ENCODE peak calls at places on chromosomes 11 and 22, in four cellular contexts. A is HCT116, U is GM23338, P is PC-3. R is an unnamed sample.

GRCh38 chr11:18669629-18670162 is 28.9 kb upstream of the TMEM86A start:
- DNase-seq in U (peak; percentile 17), P (peak; percentile 17), A (peak; percentile 12), R (no peak)

GRCh38 chr11:62353841-62354240 is 16.6 kb downstream of the ASRGL1 start:
- DNase-seq in U (no peak), P (peak; percentile 83), A (no peak), R (no peak)

GRCh38 chr11:69044111-69045013 is 4.4 kb upstream of the TPCN2 start:
- DNase-seq in A (peak; percentile 68), U (peak; percentile 88), P (peak; percentile 86), R (peak; percentile 82)

GRCh38 chr11:128380280-128380604 is 207.1 kb downstream of the ETS1 start:
- DNase-seq in P (peak; percentile 36), U (no peak), A (no peak), R (no peak)

GRCh38 chr11:72326151-72326842 is 82.3 kb upstream of the PHOX2A start:
- DNase-seq in A (no peak), U (no peak), P (peak; percentile 36), R (no peak)

GRCh38 chr11:112780351-112781043 is 180.7 kb upstream of the NCAM1 start:
- DNase-seq in P (peak; percentile 58), U (no peak), A (no peak), R (no peak)

GRCh38 chr11:77068461-77069335 is 1.9 kb downstream of the CAPN5 start:
- DNase-seq in U (no peak), A (no peak), P (no peak), R (no peak)

GRCh38 chr11:62542750-62543567 is 3.6 kb downstream of the AHNAK start:
- DNase-seq in U (peak; percentile 86), P (peak; percentile 92), A (peak; percentile 54), R (peak; percentile 89)

GRCh38 chr11:117861151-117862018 is 15.1 kb downstream of the FXYD6 start:
- DNase-seq in A (no peak), U (peak; percentile 96), P (peak; percentile 30), R (peak; percentile 94)

GRCh38 chr22:45007946-45008852 is 1.6 kb downstream of the PHF21B start:
- DNase-seq in A (no peak), P (no peak), U (peak; percentile 82), R (peak; percentile 89)

GRCh38 chr11:67001332-67001731 is 21.6 kb upstream of the SYT12 start:
- DNase-seq in P (no peak), A (no peak), U (no peak), R (no peak)

GRCh38 chr22:45194686-45195085 is 31.0 kb downstream of the NUP50 start:
- DNase-seq in U (no peak), A (no peak), P (no peak), R (no peak)

GRCh38 chr11:76056881-76057280 is 149.4 kb downstream of the WNT11 start:
- DNase-seq in P (no peak), U (no peak), A (no peak), R (no peak)

GRCh38 chr11:8683115-8683807 is 669 bp downstream of the RPL27A start:
- DNase-seq in A (no peak), P (no peak), U (no peak), R (peak; percentile 45)

GRCh38 chr11:64609436-64610047 is 18.5 kb downstream of the SLC22A12 start:
- DNase-seq in A (no peak), P (no peak), U (peak; percentile 28), R (no peak)

GRCh38 chr11:27116684-27117083 is 76.1 kb downstream of the BBOX1 start:
- DNase-seq in U (no peak), A (no peak), P (no peak), R (no peak)

GRCh38 chr11:118625976-118626375 is 18.6 kb downstream of the PHLDB1 start:
- DNase-seq in U (peak; percentile 55), A (no peak), P (no peak), R (peak; percentile 18)

GRCh38 chr11:9205596-9205995 is 59.6 kb downstream of the DENND5A start:
- DNase-seq in P (no peak), A (no peak), U (no peak), R (no peak)

GRCh38 chr11:95076416-95076815 is 9.7 kb downstream of the SRSF8 start:
- DNase-seq in A (no peak), P (peak; percentile 66), U (no peak), R (no peak)
- TF ChIP-seq EZH2phosphoT487 in A (no peak), P (no peak), U (no peak), R (no peak)

DNA sequence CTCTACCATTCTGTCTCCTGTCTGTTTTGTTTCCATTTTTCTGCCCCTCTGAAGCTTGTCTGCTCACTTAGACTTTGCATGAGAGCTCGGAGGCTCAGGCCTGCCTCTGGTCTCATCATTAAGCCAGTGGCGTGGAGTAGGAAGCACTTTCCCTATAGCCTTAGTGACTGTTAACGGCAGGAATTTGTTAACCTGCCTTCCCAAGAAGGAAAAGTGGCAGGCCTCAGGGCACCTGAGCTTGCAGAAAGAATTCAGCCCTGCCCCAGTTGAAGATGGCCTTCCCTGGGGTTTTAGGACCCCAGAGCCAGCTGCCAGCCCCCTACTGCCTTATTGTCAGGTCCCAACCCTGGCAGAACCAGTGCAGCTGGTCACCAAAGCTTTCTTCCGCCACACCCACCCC is 93.2 kb downstream of the PKNOX2 start:
- DNase-seq in U (no peak), A (no peak), P (no peak), R (no peak)
- TF ChIP-seq EZH2 in U (no peak), A (no peak), P (no peak), R (no peak)

GRCh38 chr22:30611197-30611596 is 4.2 kb downstream of the TCN2 start:
- DNase-seq in A (no peak), U (no peak), P (no peak), R (no peak)

GRCh38 chr22:30610299-30610698 is 3.3 kb downstream of the TCN2 start:
- DNase-seq in P (no peak), U (no peak), A (no peak), R (no peak)

GRCh38 chr22:30607939-30608338 is 965 bp downstream of the TCN2 start:
- DNase-seq in P (no peak), A (no peak), U (no peak), R (no peak)

GRCh38 chr22:30607300-30607930 is 441 bp downstream of the TCN2 start:
- DNase-seq in U (no peak), P (no peak), A (no peak), R (peak; percentile 28)

DNA sequence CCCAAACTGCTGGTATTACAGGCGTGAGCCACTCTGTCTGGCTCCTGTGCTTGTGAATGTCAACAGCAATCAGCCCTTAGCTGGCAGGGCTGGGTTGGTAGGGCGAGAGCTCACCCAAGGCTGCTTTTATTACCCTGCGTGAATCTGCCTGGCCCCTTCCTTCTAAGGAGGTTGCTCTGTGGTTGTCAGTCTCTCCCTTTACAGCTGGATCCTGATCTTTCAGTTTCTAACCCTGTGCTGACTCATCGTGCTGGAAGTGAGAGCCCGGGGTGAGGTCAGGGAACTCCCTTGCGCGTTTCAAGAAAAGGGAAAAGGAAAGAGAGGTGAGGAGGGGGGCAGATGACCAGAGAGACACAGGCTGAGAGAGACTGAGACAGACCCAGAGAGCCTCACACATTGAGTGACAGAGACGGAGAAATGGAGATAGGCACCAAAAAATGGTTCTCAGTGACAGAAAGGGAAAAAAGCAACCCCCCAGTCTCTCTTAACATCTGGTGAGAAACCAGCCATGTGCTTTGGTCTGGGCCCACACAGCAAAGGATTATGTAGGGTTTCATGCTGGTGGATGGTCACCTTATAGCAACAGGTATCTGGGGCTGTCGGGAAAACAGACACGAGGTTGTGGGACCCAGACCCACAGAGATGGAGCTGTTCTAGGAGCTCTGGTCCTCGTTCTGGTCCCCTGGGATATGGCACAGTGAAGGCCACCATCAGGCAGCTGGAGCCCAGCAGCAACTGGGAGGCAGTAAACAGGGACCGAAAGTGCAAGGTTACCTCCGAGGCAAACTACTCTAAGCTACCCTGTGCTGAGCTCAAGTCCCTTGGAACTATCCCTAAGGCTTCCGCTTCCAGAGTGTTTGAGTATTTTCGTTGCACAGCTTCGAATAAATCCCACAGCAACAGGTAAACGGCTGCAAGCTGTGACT is 2.5 kb downstream of the TCN2 start:
- DNase-seq in P (peak; percentile 78), A (no peak), U (peak; percentile 15), R (no peak)
- TF ChIP-seq EZH2phosphoT487 in P (no peak), A (no peak), U (no peak), R (no peak)

GRCh38 chr22:37745548-37746365 is 48.9 kb downstream of the TRIOBP start:
- DNase-seq in A (no peak), P (peak; percentile 87), U (peak; percentile 97), R (peak; percentile 97)
- TF ChIP-seq EZH2 in A (no peak), P (no peak), U (no peak), R (no peak)

GRCh38 chr11:32779131-32779530 is 15.3 kb downstream of the CCDC73 start:
- DNase-seq in A (no peak), P (no peak), U (no peak), R (no peak)

GRCh38 chr11:32772731-32773130 is 21.7 kb downstream of the CCDC73 start:
- DNase-seq in A (no peak), P (no peak), U (no peak), R (no peak)

GRCh38 chr11:32774081-32774480 is 20.4 kb downstream of the CCDC73 start:
- DNase-seq in U (no peak), P (no peak), A (no peak), R (no peak)

GRCh38 chr11:32781721-32782120 is 12.7 kb downstream of the CCDC73 start:
- DNase-seq in P (no peak), A (no peak), U (no peak), R (no peak)

DNA sequence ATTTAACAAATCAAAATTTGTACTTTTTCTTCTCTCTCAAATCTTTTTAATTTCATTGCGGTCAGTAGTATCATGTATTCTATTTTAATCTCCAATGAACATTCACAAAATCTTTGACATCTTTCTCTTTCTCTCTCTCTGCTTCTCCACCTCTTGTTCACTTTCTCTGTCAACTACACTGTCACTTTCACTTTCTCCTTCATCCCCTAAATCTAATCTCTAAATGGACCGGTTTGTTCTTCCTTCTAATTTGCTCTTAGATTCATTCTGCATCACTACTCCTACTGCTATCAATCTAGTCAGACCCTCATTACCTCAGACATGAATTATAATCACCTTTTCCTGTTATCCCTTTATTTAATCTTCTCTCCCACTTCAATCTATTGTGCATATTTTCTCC is 18.6 kb downstream of the CCDC73 start:
- DNase-seq in P (no peak), U (no peak), A (no peak), R (no peak)
- TF ChIP-seq EZH2phosphoT487 in P (no peak), U (no peak), A (no peak), R (no peak)

DNA sequence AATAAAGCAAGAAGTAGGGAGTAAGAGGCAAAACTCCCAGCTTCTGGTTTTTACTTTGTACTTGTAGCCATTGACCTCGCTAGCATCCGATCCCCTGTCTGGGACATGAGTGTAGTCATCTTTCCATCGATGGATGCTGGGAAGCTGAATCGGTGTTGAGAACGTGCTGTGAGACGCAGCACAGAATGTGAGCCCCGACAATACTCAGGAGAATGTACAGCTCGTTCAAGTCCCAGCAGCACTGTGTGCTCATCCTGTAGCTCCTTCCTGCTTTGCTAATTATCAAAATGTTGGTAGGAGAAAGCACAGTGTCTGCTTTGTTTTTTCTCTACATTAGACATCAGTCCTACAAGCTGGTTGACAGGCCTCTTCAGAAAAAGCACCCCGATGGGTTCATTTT is 56.6 kb downstream of the JAM3 start:
- DNase-seq in A (no peak), U (no peak), P (no peak), R (no peak)
- TF ChIP-seq EZH2 in A (no peak), U (no peak), P (no peak), R (no peak)

GRCh38 chr11:38345286-38345685 is 1747.2 kb upstream of the RAG2 start:
- DNase-seq in P (peak; percentile 74), U (no peak), A (no peak), R (no peak)
- TF ChIP-seq EZH2phosphoT487 in P (no peak), U (no peak), A (no peak), R (no peak)

GRCh38 chr11:6655020-6655789 is 404 bp downstream of the DCHS1 start:
- DNase-seq in A (no peak), P (no peak), U (peak; percentile 41), R (peak; percentile 67)
- TF ChIP-seq EZH2 in A (no peak), P (no peak), U (no peak), R (no peak)

R was measured in neural progenitor cell.